ENCODE peak calls at places on chromosomes 11 and 22, in ten cellular contexts. F, J, H, D, L, B, N, E, A and Q are unnamed samples.

GRCh38 chr11:99568808-99569207 is 548.1 kb downstream of the CNTN5 start:
- DNase-seq in F (no peak), J (no peak), H (no peak), D (no peak), L (no peak), B (no peak), N (no peak), E (no peak), A (no peak), Q (no peak)

GRCh38 chr22:23790819-23791736 is 4.3 kb downstream of the SMARCB1 start:
- DNase-seq in F (no peak), J (peak), H (peak), D (peak), L (no peak), B (no peak), N (peak), E (peak), A (no peak), Q (no peak)

GRCh38 chr11:115895594-115895993 is 391.4 kb upstream of the CADM1 start:
- DNase-seq in F (no peak), J (no peak), H (no peak), D (no peak), L (no peak), B (no peak), N (no peak), E (no peak), A (no peak), Q (no peak)

GRCh38 chr11:106471273-106471672 is 393.8 kb downstream of the AASDHPPT start:
- DNase-seq in F (no peak), J (no peak), H (no peak), D (no peak), L (no peak), B (no peak), N (no peak), E (peak), A (no peak), Q (no peak)

GRCh38 chr11:3614742-3615171 is 27.0 kb downstream of the ART5 start:
- DNase-seq in F (peak), J (peak), H (no peak), D (no peak), L (no peak), B (no peak), N (no peak), E (no peak), A (peak), Q (peak)

GRCh38 chr11:122692444-122692843 is 36.9 kb downstream of the UBASH3B start:
- DNase-seq in F (no peak), J (peak), H (no peak), D (no peak), L (no peak), B (no peak), N (no peak), E (no peak), A (no peak), Q (no peak)

GRCh38 chr11:117195208-117195607 is 4.0 kb upstream of the TAGLN start:
- DNase-seq in F (no peak), J (no peak), H (no peak), D (no peak), L (no peak), B (no peak), N (peak), E (no peak), A (no peak), Q (no peak)

GRCh38 chr11:60658409-60658808 is 41.0 kb upstream of the MS4A8 start:
- DNase-seq in F (no peak), J (no peak), H (no peak), D (no peak), L (peak), B (peak), N (no peak), E (no peak), A (no peak), Q (no peak)

GRCh38 chr11:128298271-128298670 is 289.1 kb downstream of the ETS1 start:
- DNase-seq in F (no peak), J (no peak), H (no peak), D (no peak), L (peak), B (no peak), N (no peak), E (no peak), A (no peak), Q (no peak)